ENCODE peak calls at places on chromosome 19, in four cellular contexts. D is T-helper 2 cell, U is A172, C is AG09319. P is an unnamed sample.

GRCh38 chr19:4580021-4580901 is 20.8 kb upstream of the SEMA6B start:
- DNase-seq in D (no peak), U (no peak), C (no peak), P (no peak)

GRCh38 chr19:6802336-6803035 is 30.0 kb downstream of the VAV1 start:
- DNase-seq in D (peak), U (peak), C (no peak), P (peak)

GRCh38 chr19:14443632-14444216 is 10.6 kb downstream of the PKN1 start:
- DNase-seq in D (no peak), U (no peak), C (no peak), P (no peak)

GRCh38 chr19:32407004-32407992 is 1.7 kb downstream of the DPY19L3 start:
- DNase-seq in D (no peak), U (no peak), C (peak), P (no peak)

GRCh38 chr19:33671211-33671610 is 49.5 kb downstream of the CHST8 start:
- DNase-seq in D (no peak), U (no peak), C (no peak), P (no peak)

GRCh38 chr19:19822148-19822429 is 539 bp upstream of the ZNF506 start:
- DNase-seq in D (no peak), U (no peak), C (no peak), P (no peak)

GRCh38 chr19:30309983-30310805 is 62.0 kb upstream of the ZNF536 start:
- DNase-seq in D (no peak), U (no peak), C (no peak), P (no peak)

GRCh38 chr19:10189631-10190425 is 4.9 kb downstream of the DNMT1 start:
- DNase-seq in D (no peak), U (no peak), C (no peak), P (no peak)

GRCh38 chr19:12955996-12956395 is 1.0 kb downstream of the GADD45GIP1 start:
- DNase-seq in D (no peak), U (no peak), C (no peak), P (no peak)

GRCh38 chr19:14476663-14477401 is 1.7 kb upstream of the PTGER1 start:
- DNase-seq in D (no peak), U (peak), C (no peak), P (no peak)

GRCh38 chr19:12913871-12914690 is 5.0 kb downstream of the SYCE2 start:
- DNase-seq in D (peak), U (no peak), C (no peak), P (peak)

GRCh38 chr19:14102756-14103155 is 12.2 kb upstream of the SAMD1 start:
- DNase-seq in D (no peak), U (no peak), C (no peak), P (no peak)

GRCh38 chr19:1087813-1088418 is 7.3 kb downstream of the POLR2E start:
- DNase-seq in D (no peak), U (no peak), C (no peak), P (no peak)

GRCh38 chr19:48900477-48901452 is 653 bp downstream of the NUCB1 start:
- DNase-seq in D (no peak), U (no peak), C (no peak), P (no peak)

GRCh38 chr19:15028490-15028889 is 20.8 kb upstream of the CASP14 start:
- DNase-seq in D (no peak), U (no peak), C (no peak), P (no peak)

GRCh38 chr19:42150940-42151339 is 18.7 kb upstream of the POU2F2 start:
- DNase-seq in D (no peak), U (no peak), C (no peak), P (no peak)

GRCh38 chr19:19592690-19593089 is 25.8 kb downstream of the PBX4 start:
- DNase-seq in D (no peak), U (no peak), C (no peak), P (no peak)

GRCh38 chr19:30228726-30229523 is 143.3 kb upstream of the ZNF536 start:
- DNase-seq in D (no peak), U (no peak), C (no peak), P (no peak)

GRCh38 chr19:1274852-1275259 is 474 bp upstream of the FAM174C start:
- DNase-seq in D (no peak), U (no peak), C (no peak), P (no peak)

GRCh38 chr19:39599116-39599515 is 3.2 kb upstream of the LGALS13 start:
- DNase-seq in D (no peak), U (peak), C (no peak), P (no peak)

P was measured in activated T-helper 1 cell treated with anti-CD3 and anti-CD28 coated beads, Interleukin-12 subunit alpha, Interleukin-12 subunit beta, Interleukin-2, Interleukin-4 antibody, amounts not matched to agents 30 ng/mL and 10 ng/mL and 1 ng/mL, durations not matched to agents 14 hours and 24 hours and 36 hours.